ENCODE peak calls at places on chromosomes 11 and 22, in four cellular contexts. M, Z, E and V are unnamed samples.

GRCh38 chr11:31641477-31642062 is 132.0 kb downstream of the ELP4 start:
- DNase-seq in M (peak; percentile 30), Z (no peak), E (peak; percentile 36), V (peak; percentile 48)

GRCh38 chr11:12888525-12889158 is 120.5 kb upstream of the RASSF10 start:
- DNase-seq in Z (peak; percentile 81), E (peak; percentile 90), M (peak; percentile 79), V (peak; percentile 72)

GRCh38 chr11:69669486-69669885 is 5.7 kb downstream of the LTO1 start:
- DNase-seq in M (no peak), Z (no peak), E (no peak), V (no peak)

GRCh38 chr22:50012201-50013181 is at the start of gene IL17REL:
- DNase-seq in M (no peak), E (peak; percentile 10), Z (no peak), V (no peak)

GRCh38 chr11:60887531-60887930 is 18.9 kb downstream of the PRPF19 start:
- DNase-seq in M (no peak), E (peak; percentile 61), Z (no peak), V (peak; percentile 45)

GRCh38 chr22:20229916-20230775 is 38.0 kb downstream of the RTN4R start:
- DNase-seq in M (no peak), Z (no peak), E (no peak), V (no peak)

GRCh38 chr11:71286701-71287643 is 34.6 kb upstream of the SHANK2 start:
- DNase-seq in M (peak; percentile 71), Z (peak; percentile 76), E (peak; percentile 92), V (peak; percentile 86)

GRCh38 chr22:22930571-22931556 is 43.2 kb downstream of the IGLL5 start:
- DNase-seq in Z (no peak), M (no peak), E (no peak), V (no peak)

GRCh38 chr22:18085188-18085587 is 7.4 kb downstream of the PEX26 start:
- DNase-seq in E (peak; percentile 34), Z (no peak), M (no peak), V (no peak)

GRCh38 chr11:120203626-120204025 is 7.2 kb upstream of the OAF start:
- DNase-seq in M (no peak), E (no peak), Z (no peak), V (no peak)

GRCh38 chr22:19786264-19786585 is 25.6 kb downstream of the TBX1 start:
- DNase-seq in M (no peak), Z (no peak), E (no peak), V (no peak)

GRCh38 chr11:101470414-101470813 is 113.4 kb downstream of the TRPC6 start:
- DNase-seq in M (no peak), E (peak; percentile 22), Z (no peak), V (peak; percentile 82)

GRCh38 chr22:45096256-45096907 is 67.3 kb upstream of the NUP50 start:
- DNase-seq in Z (no peak), E (peak; percentile 58), M (peak; percentile 68), V (peak; percentile 48)

GRCh38 chr11:114208371-114208770 is 87.8 kb upstream of the NNMT start:
- DNase-seq in Z (no peak), M (no peak), E (no peak), V (peak; percentile 44)

GRCh38 chr22:39290724-39291161 is 28.7 kb downstream of the RPL3 start:
- DNase-seq in Z (no peak), E (peak; percentile 71), M (no peak), V (peak; percentile 51)

GRCh38 chr22:35318346-35319215 is 18.9 kb downstream of the TOM1 start:
- DNase-seq in Z (no peak), M (no peak), E (no peak), V (no peak)

GRCh38 chr11:11391796-11392195 is 38.7 kb upstream of the CSNK2A3 start:
- DNase-seq in M (no peak), E (peak; percentile 90), Z (peak; percentile 54), V (peak; percentile 84)

GRCh38 chr22:41512421-41513194 is 31.7 kb downstream of the POLR3H start:
- DNase-seq in M (no peak), E (peak; percentile 70), Z (no peak), V (peak; percentile 50)

GRCh38 chr11:44310198-44310455 is 188 bp upstream of the ALX4 start:
- DNase-seq in M (no peak), E (no peak), Z (no peak), V (no peak)

GRCh38 chr11:44310456-44311272 is 725 bp upstream of the ALX4 start:
- DNase-seq in M (no peak), E (no peak), Z (no peak), V (no peak)

GRCh38 chr11:44308923-44309482 is 936 bp downstream of the ALX4 start:
- DNase-seq in M (no peak), E (no peak), Z (no peak), V (no peak)

GRCh38 chr11:44308256-44308922 is 1.6 kb downstream of the ALX4 start:
- DNase-seq in E (no peak), M (no peak), Z (no peak), V (no peak)

DNA sequence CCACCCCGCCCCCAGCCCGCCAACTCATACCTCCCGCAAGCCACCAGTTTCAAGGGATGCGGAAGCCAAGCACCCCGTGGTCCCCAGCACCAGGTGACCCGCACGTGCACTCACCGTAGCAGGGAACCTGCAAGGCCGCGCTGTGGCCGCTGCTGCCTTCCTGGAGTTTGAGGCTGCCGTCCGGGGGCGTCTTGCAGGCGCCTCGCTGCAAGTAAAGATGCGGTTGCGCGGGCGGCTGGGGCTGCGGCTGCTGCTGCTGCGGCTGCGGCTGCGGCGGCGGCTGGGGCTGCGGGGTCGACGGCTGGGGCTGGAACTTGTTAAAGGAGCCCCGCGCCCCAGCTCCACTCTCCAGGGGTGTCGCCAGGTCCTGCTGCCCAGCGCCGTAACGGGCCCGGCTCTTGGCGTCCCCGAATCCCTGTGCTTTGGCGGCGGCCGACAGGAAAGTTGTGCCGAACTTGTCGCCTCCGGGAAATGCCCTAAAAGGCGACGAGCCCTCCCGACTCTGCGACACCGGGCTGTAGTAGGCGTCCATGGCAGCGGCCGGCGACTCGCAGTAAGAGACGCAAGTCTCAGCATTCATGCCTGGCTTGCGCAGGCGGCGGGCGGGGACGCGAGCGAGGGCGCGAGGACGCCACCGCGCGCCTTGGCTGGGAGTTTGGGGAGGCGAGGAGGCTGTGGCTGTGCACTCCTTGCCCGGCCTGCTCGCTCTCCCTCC is at the start of gene ALX4:
- DNase-seq in E (no peak), Z (no peak), M (no peak), V (no peak)
- H3K4me3 ChIP-seq in E (no peak within 1 kb of the TSS), Z (peak within 1 kb of the TSS; percentile 32), M (no peak within 1 kb of the TSS), V (no peak within 1 kb of the TSS)

GRCh38 chr22:24434472-24435322 is 7.3 kb downstream of the ADORA2A start:
- DNase-seq in M (no peak), Z (no peak), E (no peak), V (no peak)
- H3K4me3 ChIP-seq in M (no peak overlapping the region), Z (no peak overlapping the region), E (no peak overlapping the region), V (no peak overlapping the region)

GRCh38 chr22:33923033-33923432 is 2.8 kb upstream of the LARGE1 start:
- DNase-seq in E (peak; percentile 28), Z (no peak), M (no peak), V (no peak)

GRCh38 chr22:33931406-33931805 is 11.1 kb upstream of the LARGE1 start:
- DNase-seq in E (no peak), Z (no peak), M (no peak), V (no peak)

GRCh38 chr22:33925194-33925593 is 4.9 kb upstream of the LARGE1 start:
- DNase-seq in M (no peak), Z (no peak), E (no peak), V (no peak)

GRCh38 chr22:33923660-33924246 is 3.5 kb upstream of the LARGE1 start:
- DNase-seq in M (peak; percentile 69), Z (peak; percentile 23), E (peak; percentile 74), V (peak; percentile 60)

DNA sequence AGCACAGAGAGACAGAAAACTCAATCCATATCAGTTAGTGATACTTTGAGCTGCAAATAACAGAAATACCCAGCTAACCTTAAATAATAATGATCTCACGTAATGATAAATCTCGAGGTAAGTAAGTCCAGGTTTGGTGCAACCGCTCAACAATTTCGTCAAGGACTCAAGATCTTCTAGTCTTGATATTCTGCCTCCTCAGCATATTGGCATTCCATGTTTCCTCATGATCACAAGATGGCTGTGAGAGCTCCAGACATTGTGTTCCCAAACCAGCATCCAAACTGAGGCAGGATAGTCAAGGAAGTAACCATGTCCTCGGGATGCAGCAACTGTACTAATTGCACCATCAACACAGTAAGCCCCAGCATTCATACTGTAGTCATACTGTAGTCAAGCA is 7.5 kb upstream of the LARGE1 start:
- DNase-seq in E (no peak), M (no peak), Z (no peak), V (no peak)
- H3K4me3 ChIP-seq in E (no peak overlapping the region), M (no peak overlapping the region), Z (no peak overlapping the region), V (no peak overlapping the region)

GRCh38 chr11:617248-617911 is 1.6 kb upstream of the IRF7 start:
- DNase-seq in Z (no peak), E (no peak), M (no peak), V (no peak)

GRCh38 chr11:614583-615452 is 932 bp downstream of the IRF7 start:
- DNase-seq in E (no peak), M (no peak), Z (no peak), V (no peak)

GRCh38 chr11:615453-616319 is at the start of gene IRF7:
- DNase-seq in Z (peak; percentile 59), M (peak; percentile 97), E (peak; percentile 80), V (peak; percentile 73)

GRCh38 chr11:617912-618682 is 2.3 kb upstream of the IRF7 start:
- DNase-seq in M (no peak), E (no peak), Z (no peak), V (no peak)

DNA sequence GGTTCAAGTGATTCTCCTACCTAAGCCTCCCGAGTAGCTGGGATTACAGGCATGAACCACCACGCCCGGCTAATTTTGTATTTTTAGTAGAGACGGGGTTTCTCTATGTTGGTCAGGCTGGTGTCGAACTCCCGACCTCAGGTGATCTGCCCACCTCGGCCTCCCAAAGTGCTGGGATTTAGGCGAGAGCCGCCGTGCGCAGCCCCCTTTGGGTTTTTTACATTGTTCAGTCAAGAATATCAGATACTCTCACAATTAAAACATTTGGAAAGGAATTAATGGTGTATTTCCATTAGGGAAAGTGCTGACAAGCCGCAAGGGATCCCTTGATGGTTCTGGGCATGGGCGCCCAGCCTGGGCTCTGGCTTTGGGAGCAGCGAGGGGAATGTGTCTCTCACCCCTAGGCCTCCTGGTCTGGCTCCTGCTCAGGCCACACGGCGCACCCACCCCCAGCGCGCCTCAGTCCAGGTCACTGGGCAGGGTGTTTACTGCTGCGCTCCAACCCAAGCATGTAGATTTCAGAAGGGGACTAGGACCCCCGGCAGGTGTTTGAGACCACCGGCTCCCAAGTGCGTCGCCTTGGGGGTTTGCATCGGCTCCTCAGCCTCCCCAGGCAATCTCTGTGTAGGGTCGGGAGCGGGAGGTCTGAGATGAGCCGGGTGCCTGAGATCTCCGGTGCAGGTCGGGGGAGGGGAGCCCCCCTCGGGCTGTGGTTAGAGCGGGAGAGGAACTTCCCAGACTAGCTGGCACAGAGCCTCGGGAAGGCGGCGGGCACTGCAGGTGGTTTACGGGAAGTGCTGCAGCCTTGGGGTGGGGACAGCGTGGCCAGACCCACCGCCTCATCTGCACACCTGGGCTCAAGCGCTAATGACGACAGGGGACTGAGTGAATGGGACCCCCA is 820 bp upstream of the IRF7 start:
- DNase-seq in E (no peak), M (no peak), Z (no peak), V (no peak)
- H3K4me3 ChIP-seq in E (peak overlapping the region; percentile 29), M (no peak overlapping the region), Z (no peak overlapping the region), V (no peak overlapping the region)

GRCh38 chr11:83725161-83725560 is 439.0 kb upstream of the CCDC90B start:
- DNase-seq in E (no peak), M (no peak), Z (no peak), V (no peak)
- H3K4me3 ChIP-seq in E (no peak overlapping the region), M (no peak overlapping the region), Z (no peak overlapping the region), V (no peak overlapping the region)

DNA sequence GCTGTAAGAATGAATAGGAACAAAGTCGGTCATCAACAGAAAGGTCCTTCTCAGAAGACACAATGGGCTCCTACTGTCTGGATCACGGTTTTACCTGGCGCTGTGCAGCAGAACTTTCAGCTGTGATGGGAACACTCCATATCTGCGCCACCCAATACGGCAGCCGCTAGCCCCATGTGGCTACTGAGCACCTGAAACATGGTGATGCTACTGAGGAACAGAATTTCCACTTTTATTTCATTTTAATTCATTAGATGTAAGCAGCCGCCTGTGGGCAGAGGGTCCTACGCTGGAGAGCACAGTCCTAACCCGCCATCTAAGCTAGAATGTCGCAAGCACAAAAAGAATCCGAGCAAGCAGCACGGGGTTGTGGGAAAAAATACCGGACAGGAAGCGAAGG is 2.7 kb downstream of the SULT4A1 start:
- DNase-seq in E (no peak), M (no peak), Z (no peak), V (no peak)
- H3K4me3 ChIP-seq in E (no peak overlapping the region), M (no peak overlapping the region), Z (no peak overlapping the region), V (no peak overlapping the region)